ENCODE peak calls at places on chromosomes 6 and 20, in ten cellular contexts. I, R, M, J, N, G, V, E, F and O are unnamed samples.
A peak's percentile ranks its signal among the peaks of the same experiment; 100 is the strongest.

GRCh38 chr6:164013480-164014208 is 599.1 kb downstream of the QKI start:
- DNase-seq in M (no peak), I (no peak), F (no peak), N (no peak), R (no peak), V (no peak), G (no peak), E (no peak), J (no peak), O (no peak)

GRCh38 chr6:133741375-133741861 is 147.5 kb upstream of the TCF21 start:
- DNase-seq in N (no peak), F (no peak), R (no peak), G (peak; percentile 45), M (no peak), V (no peak), I (no peak), E (no peak), J (peak; percentile 24), O (peak; percentile 69)

GRCh38 chr6:11445146-11445545 is 92.4 kb upstream of the TMEM170B start:
- DNase-seq in R (no peak), I (no peak), F (no peak), M (no peak), E (no peak), N (no peak), J (no peak), G (no peak), V (no peak), O (no peak)

GRCh38 chr6:107743311-107743710 is 80.8 kb downstream of the SCML4 start:
- DNase-seq in R (no peak), G (no peak), V (no peak), J (no peak), I (no peak), M (no peak), N (no peak), E (no peak), F (no peak), O (peak; percentile 30)

GRCh38 chr6:16148498-16148897 is 19.6 kb downstream of the MYLIP start:
- DNase-seq in J (peak; percentile 82), F (peak; percentile 59), N (no peak), R (no peak), I (no peak), V (no peak), E (no peak), M (no peak), G (no peak), O (no peak)

GRCh38 chr6:64838726-64839125 is 868.3 kb downstream of the EYS start:
- DNase-seq in F (no peak), N (no peak), I (no peak), M (no peak), R (no peak), G (peak; percentile 21), J (no peak), E (no peak), V (no peak), O (no peak)

GRCh38 chr6:40477246-40478126 is 109.7 kb downstream of the LRFN2 start:
- DNase-seq in I (no peak), M (no peak), E (peak; percentile 25), F (no peak), J (peak; percentile 83), R (no peak), V (no peak), N (no peak), G (peak; percentile 36), O (no peak)

GRCh38 chr20:3276400-3277015 is 37.5 kb upstream of the SLC4A11 start:
- DNase-seq in M (no peak), E (peak; percentile 9), N (no peak), J (peak; percentile 60), F (no peak), G (peak; percentile 23), V (no peak), R (no peak), I (no peak), O (peak; percentile 28)

GRCh38 chr6:109240370-109241084 is 141.7 kb downstream of the CD164 start:
- DNase-seq in F (no peak), R (no peak), V (no peak), M (no peak), I (no peak), E (no peak), N (no peak), G (peak; percentile 18), J (no peak), O (no peak)

GRCh38 chr6:81166770-81167169 is 585.7 kb downstream of the TENT5A start:
- DNase-seq in G (peak; percentile 62), J (no peak), N (no peak), M (no peak), R (no peak), E (no peak), I (no peak), F (no peak), V (no peak), O (no peak)

GRCh38 chr6:40997256-40997957 is 41.6 kb downstream of the UNC5CL start:
- DNase-seq in J (peak; percentile 99), E (peak; percentile 15), V (no peak), M (no peak), F (peak; percentile 67), N (no peak), I (no peak), R (no peak), G (peak; percentile 88), O (peak; percentile 74)

GRCh38 chr6:72525821-72526550 is 95.9 kb upstream of the KCNQ5 start:
- DNase-seq in I (no peak), R (no peak), N (no peak), M (no peak), G (no peak), V (no peak), E (no peak), F (no peak), J (no peak), O (no peak)

GRCh38 chr20:8547035-8547649 is 415.1 kb downstream of the PLCB1 start:
- DNase-seq in R (no peak), V (no peak), M (no peak), I (no peak), E (no peak), J (no peak), F (no peak), N (no peak), G (no peak), O (no peak)

GRCh38 chr6:16540804-16541752 is 220.2 kb downstream of the ATXN1 start:
- DNase-seq in I (no peak), M (no peak), E (peak; percentile 14), G (no peak), R (peak; percentile 20), J (peak; percentile 23), V (no peak), F (no peak), N (no peak), O (no peak)

GRCh38 chr6:168873266-168873665 is 380.4 kb downstream of the THBS2 start:
- DNase-seq in V (no peak), G (no peak), N (no peak), J (no peak), R (no peak), M (no peak), E (no peak), I (no peak), F (no peak), O (no peak)

GRCh38 chr6:44223471-44224153 is at the start of gene SLC29A1:
- DNase-seq in G (peak; percentile 47), R (peak; percentile 89), M (peak; percentile 79), V (peak; percentile 82), J (peak; percentile 86), E (peak; percentile 87), F (peak; percentile 76), I (peak; percentile 96), N (peak; percentile 76), O (no peak)

GRCh38 chr6:26286168-26286854 is 78.7 kb upstream of the BTN3A2 start:
- DNase-seq in V (peak; percentile 80), G (peak; percentile 77), F (peak; percentile 78), I (peak; percentile 83), N (peak; percentile 83), J (peak; percentile 62), E (peak; percentile 63), R (peak; percentile 52), M (peak; percentile 72), O (peak; percentile 64)

GRCh38 chr6:50113114-50113857 is 63.6 kb upstream of the DEFB112 start:
- DNase-seq in F (no peak), G (no peak), R (no peak), J (peak; percentile 26), I (no peak), V (no peak), E (no peak), N (no peak), M (peak; percentile 30), O (peak; percentile 7)

DNA sequence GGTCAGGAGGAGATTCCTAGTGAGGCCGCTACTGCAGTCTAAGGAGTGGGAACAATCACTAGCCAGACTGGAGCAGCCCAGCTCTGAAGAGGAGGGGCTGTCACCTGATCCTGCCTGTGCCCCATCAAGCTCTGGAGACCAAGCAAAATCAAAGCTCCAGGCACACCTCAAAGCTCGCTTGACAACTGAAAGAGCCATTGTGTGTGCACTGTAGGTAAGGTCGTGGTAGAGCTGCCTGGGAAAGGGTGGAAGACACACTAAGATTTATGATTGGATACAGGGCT is 58.2 kb downstream of the CSE1L start:
- DNase-seq in E (peak; percentile 78), G (no peak), J (peak; percentile 23), N (no peak), V (no peak), I (no peak), F (no peak), M (no peak), R (no peak), O (no peak)
- H3K4me3 ChIP-seq in E (no peak overlapping the region), G (no peak overlapping the region), J (no peak overlapping the region), N (no peak overlapping the region), V (no peak overlapping the region), I (no peak overlapping the region), F (no peak overlapping the region), M (no peak overlapping the region), R (no peak overlapping the region), O (no peak overlapping the region)

GRCh38 chr20:16970751-16971150 is 222.6 kb downstream of the OTOR start:
- DNase-seq in N (no peak), M (no peak), E (no peak), R (no peak), F (no peak), G (no peak), I (no peak), J (no peak), V (no peak), O (no peak)
- H3K27me3 ChIP-seq in N (no peaks in the 10 kb centered on the region), M (no peaks in the 10 kb centered on the region), E (no peaks in the 10 kb centered on the region), R (no peaks in the 10 kb centered on the region), F (no peaks in the 10 kb centered on the region), G (no peaks in the 10 kb centered on the region), I (no peaks in the 10 kb centered on the region), J (no peaks in the 10 kb centered on the region), V (no peaks in the 10 kb centered on the region), O (no peaks in the 10 kb centered on the region)

GRCh38 chr6:121510568-121511177 is 75.2 kb downstream of the GJA1 start:
- DNase-seq in F (no peak), J (no peak), I (no peak), G (no peak), V (no peak), N (no peak), M (no peak), R (no peak), E (no peak), O (peak; percentile 61)
- H3K4me3 ChIP-seq in F (no peak overlapping the region), J (no peak overlapping the region), I (no peak overlapping the region), G (no peak overlapping the region), V (no peak overlapping the region), N (no peak overlapping the region), M (no peak overlapping the region), R (no peak overlapping the region), E (no peak overlapping the region), O (no peak overlapping the region)

DNA sequence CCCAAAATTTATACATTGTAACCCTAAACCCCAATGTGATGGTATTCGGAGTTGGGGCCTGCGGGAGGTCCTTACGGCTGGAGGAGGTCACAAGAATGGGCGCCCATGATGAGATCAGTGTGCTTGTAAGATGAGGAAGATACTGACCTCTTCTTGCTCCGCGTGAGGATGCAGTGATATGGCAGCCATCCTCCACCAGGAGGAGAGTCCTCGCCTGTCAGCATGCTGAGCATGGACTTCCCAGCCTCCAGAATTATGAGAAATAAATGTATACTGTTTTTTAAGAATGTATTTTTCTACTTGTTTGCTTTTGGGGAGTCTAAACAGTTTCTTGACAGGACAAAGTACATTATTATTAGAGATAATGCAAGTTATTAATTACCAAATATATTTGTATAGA is 8.7 kb upstream of the SYNDIG1 start:
- DNase-seq in V (no peak), M (no peak), E (no peak), F (no peak), I (no peak), G (no peak), J (no peak), R (no peak), N (no peak), O (no peak)
- H3K27me3 ChIP-seq in V (no peaks in the 10 kb centered on the region), M (no peaks in the 10 kb centered on the region), E (peaks cover 52% of the 10 kb centered on the region), F (peaks cover 25% of the 10 kb centered on the region), I (no peaks in the 10 kb centered on the region), G (peaks cover 64% of the 10 kb centered on the region), J (no peaks in the 10 kb centered on the region), R (peaks cover 24% of the 10 kb centered on the region), N (no peaks in the 10 kb centered on the region), O (no peaks in the 10 kb centered on the region)